ENCODE peak calls at places on chromosome 16, in ten cellular contexts. W is BJ, N is astrocyte of the cerebellum, I is left lung, L is fibroblast of lung, O is cardiac muscle cell, T is astrocyte of the spinal cord, J is mesenchymal stem cell, D is pancreas, Z is left ventricle myocardium inferior. H is an unnamed sample.

GRCh38 chr16:4086153-4086552 is 30.1 kb downstream of the ADCY9 start:
- DNase-seq in W (no peak), N (no peak), I (no peak), L (no peak), O (no peak), T (no peak), J (no peak), D (no peak), Z (peak), H (no peak)

GRCh38 chr16:51524555-51525373 is 373.7 kb upstream of the SALL1 start:
- DNase-seq in W (no peak), N (peak), I (no peak), L (peak), O (no peak), T (peak), J (peak), D (peak), Z (no peak), H (no peak)

GRCh38 chr16:68737046-68737729 is at the start of gene CDH1:
- DNase-seq in W (no peak), N (no peak), I (peak), L (no peak), O (peak), T (no peak), J (no peak), D (peak), Z (no peak), H (peak)

GRCh38 chr16:88375236-88376052 is 7.3 kb upstream of the ZNF469 start:
- DNase-seq in W (no peak), N (no peak), I (peak), L (no peak), O (no peak), T (no peak), J (no peak), D (no peak), Z (peak), H (peak)

GRCh38 chr16:88599092-88599733 is 29.0 kb downstream of the ZC3H18 start:
- DNase-seq in W (no peak), N (no peak), I (peak), L (no peak), O (no peak), T (peak), J (no peak), D (peak), Z (peak), H (peak)

GRCh38 chr16:87570938-87571867 is 31.1 kb upstream of the JPH3 start:
- DNase-seq in W (no peak), N (no peak), I (no peak), L (peak), O (peak), T (peak), J (peak), D (peak), Z (peak), H (peak)

GRCh38 chr16:81478876-81479496 is 34.4 kb downstream of the CMIP start:
- DNase-seq in W (no peak), N (no peak), I (peak), L (no peak), O (no peak), T (no peak), J (peak), D (peak), Z (peak), H (peak)

GRCh38 chr16:56246051-56246817 is 54.9 kb downstream of the GNAO1 start:
- DNase-seq in W (peak), N (no peak), I (no peak), L (peak), O (peak), T (no peak), J (peak), D (no peak), Z (no peak), H (no peak)

GRCh38 chr16:56769674-56770073 is 39.7 kb downstream of the NUP93 start:
- DNase-seq in W (no peak), N (no peak), I (no peak), L (no peak), O (no peak), T (no peak), J (no peak), D (no peak), Z (no peak), H (no peak)

GRCh38 chr16:57999366-57999970 is 1.0 kb downstream of the ZNF319 start:
- DNase-seq in W (no peak), N (no peak), I (no peak), L (peak), O (no peak), T (peak), J (peak), D (no peak), Z (no peak), H (peak)

GRCh38 chr16:57997528-57998265 is 2.8 kb downstream of the ZNF319 start:
- DNase-seq in W (no peak), N (no peak), I (no peak), L (no peak), O (no peak), T (no peak), J (no peak), D (no peak), Z (no peak), H (peak)

GRCh38 chr16:57999971-58000705 is at the start of gene ZNF319:
- DNase-seq in W (no peak), N (no peak), I (no peak), L (peak), O (peak), T (no peak), J (no peak), D (no peak), Z (no peak), H (peak)

GRCh38 chr16:57998484-57998883 is 2.0 kb downstream of the ZNF319 start:
- DNase-seq in W (no peak), N (no peak), I (peak), L (peak), O (no peak), T (no peak), J (peak), D (no peak), Z (peak), H (peak)

DNA sequence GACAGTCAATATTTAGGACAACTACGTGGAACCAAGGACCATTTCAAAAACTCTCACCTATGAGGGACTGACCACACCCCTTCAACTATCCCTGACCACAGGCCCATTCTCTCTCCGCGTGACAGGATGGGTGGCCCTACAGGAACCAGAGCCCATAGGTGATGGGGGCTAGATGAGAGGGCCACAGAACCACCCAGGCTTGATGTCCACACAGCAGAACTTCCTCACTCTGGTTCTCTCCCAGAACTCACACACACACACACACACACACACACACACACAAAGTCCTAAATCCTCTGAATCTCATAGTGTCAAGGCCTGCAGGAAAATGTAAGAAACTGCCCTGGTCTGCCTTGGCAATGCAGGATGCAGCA is 1.5 kb downstream of the ZNF319 start:
- DNase-seq in W (no peak), N (no peak), I (no peak), L (no peak), O (no peak), T (no peak), J (no peak), D (no peak), Z (no peak), H (peak)
- H3K4me3 ChIP-seq in W (peak), N (peak), I (no peak), L (peak), O (no peak), T (peak), J (peak), D (no peak), Z (peak), H (peak)

GRCh38 chr16:63618896-63619295 is 1503.0 kb downstream of the CDH11 start:
- DNase-seq in W (no peak), N (no peak), I (no peak), L (no peak), O (no peak), T (no peak), J (no peak), D (no peak), Z (no peak), H (no peak)

GRCh38 chr16:63613701-63614100 is 1508.2 kb downstream of the CDH11 start:
- DNase-seq in W (no peak), N (peak), I (no peak), L (peak), O (no peak), T (peak), J (peak), D (no peak), Z (no peak), H (no peak)

GRCh38 chr16:63614421-63614820 is 1507.4 kb downstream of the CDH11 start:
- DNase-seq in W (no peak), N (no peak), I (no peak), L (peak), O (no peak), T (peak), J (peak), D (no peak), Z (no peak), H (no peak)

GRCh38 chr16:63617990-63618763 is 1503.7 kb downstream of the CDH11 start:
- DNase-seq in W (no peak), N (no peak), I (no peak), L (peak), O (peak), T (no peak), J (peak), D (peak), Z (peak), H (no peak)

DNA sequence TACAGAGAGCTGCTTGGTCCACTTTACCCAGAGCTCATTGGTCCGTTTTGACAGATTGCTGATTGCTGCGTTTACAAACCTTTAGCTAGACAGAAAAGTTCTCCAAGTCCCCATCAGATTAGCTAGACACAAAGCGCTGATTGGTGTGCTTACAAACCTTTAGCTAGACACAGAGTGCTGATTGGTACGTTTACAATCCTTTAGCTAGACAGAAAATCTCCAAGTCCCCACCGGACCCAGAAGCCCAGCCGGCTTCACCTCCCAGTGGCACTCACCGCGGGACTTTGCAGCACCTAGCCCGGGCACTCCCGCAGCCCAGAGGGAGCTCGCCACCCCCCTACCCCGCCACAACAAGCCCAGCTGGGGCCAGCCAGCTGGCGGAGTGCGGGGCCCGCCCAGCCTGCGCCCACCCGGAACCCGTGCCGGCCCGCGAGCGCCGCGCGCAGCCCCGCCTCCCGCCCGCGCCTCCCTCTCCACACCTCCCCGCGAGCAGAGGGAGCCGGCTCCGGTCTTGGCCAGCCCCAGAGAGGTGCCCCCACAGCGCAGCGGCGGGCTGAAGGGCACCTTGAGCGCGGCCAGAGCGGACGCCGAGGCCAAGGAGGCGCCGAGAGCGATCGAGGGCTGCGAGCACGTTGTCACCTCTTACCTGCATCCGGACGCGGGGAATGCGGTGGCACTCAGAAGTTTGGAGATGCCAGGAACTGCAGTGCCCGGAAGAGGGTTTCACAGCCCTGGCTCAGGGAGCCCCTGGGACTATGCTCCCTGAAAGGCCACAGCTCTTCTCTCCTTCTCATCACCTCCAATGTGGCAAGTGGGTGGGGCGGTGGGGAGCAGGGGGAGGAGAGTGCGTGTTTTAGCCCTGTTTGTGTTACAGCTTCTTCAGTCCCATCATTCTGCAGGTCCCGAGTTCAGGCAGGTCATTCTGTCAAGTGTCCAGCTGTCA is 1504.5 kb downstream of the CDH11 start:
- DNase-seq in W (no peak), N (no peak), I (no peak), L (peak), O (peak), T (no peak), J (peak), D (peak), Z (peak), H (no peak)
- H3K4me3 ChIP-seq in W (peak), N (peak), I (peak), L (no peak), O (peak), T (peak), J (peak), D (peak), Z (peak), H (peak)

GRCh38 chr16:75074415-75074793 is 42.2 kb downstream of the LDHD start:
- DNase-seq in W (no peak), N (no peak), I (no peak), L (no peak), O (no peak), T (no peak), J (no peak), D (no peak), Z (no peak), H (no peak)

GRCh38 chr16:75073551-75074414 is 42.8 kb downstream of the LDHD start:
- DNase-seq in W (no peak), N (peak), I (peak), L (peak), O (no peak), T (peak), J (no peak), D (no peak), Z (no peak), H (no peak)

GRCh38 chr16:75072239-75072947 is 44.2 kb downstream of the LDHD start:
- DNase-seq in W (no peak), N (no peak), I (no peak), L (no peak), O (no peak), T (no peak), J (no peak), D (no peak), Z (no peak), H (no peak)

GRCh38 chr16:75075688-75076268 is 40.8 kb downstream of the LDHD start:
- DNase-seq in W (no peak), N (no peak), I (peak), L (no peak), O (no peak), T (no peak), J (no peak), D (no peak), Z (no peak), H (no peak)

DNA sequence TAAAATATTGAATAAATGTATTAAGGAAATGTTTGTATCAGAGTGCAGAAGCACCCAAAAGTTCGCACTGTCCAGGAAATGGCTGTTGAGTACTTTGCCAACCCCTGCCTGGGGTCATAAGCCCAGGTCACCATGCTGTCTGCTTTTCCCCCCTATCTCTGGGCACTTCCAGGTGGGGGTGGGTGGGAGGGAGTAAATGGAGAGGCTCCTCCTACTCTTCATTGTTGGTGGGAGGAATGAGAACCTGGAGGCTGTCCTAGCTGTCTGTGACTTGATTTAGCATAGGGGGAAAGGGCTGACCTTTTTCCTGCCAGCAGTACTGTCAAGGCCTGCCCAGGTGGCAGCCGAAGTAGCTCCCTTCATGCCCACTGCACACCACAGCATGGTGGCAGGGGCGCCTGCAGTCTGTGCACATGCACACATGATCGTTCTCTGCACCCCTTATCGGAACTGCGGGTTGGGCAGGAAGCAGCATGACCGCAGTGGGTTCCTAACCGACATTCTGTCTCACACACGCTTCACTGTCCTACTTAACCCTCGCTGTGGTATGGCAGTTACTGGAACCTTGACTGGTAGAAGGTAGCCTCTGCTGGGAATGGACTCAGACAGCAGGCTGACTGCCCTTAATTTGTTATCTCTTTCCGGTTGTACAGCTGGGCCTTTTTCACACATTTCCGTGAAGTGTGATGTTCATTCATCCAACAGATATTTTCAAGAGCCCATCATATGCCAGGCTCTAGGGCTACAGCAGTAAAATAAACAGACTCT is 41.5 kb downstream of the LDHD start:
- DNase-seq in W (no peak), N (no peak), I (peak), L (no peak), O (no peak), T (no peak), J (no peak), D (no peak), Z (no peak), H (no peak)
- H3K4me3 ChIP-seq in W (no peak), N (no peak), I (no peak), L (no peak), O (no peak), T (no peak), J (no peak), D (no peak), Z (no peak), H (no peak)

GRCh38 chr16:397736-398332 is 835 bp downstream of the NME4 start:
- DNase-seq in W (no peak), N (peak), I (peak), L (peak), O (peak), T (peak), J (peak), D (peak), Z (peak), H (peak)
- H3K4me3 ChIP-seq in W (no peak), N (peak), I (no peak), L (peak), O (peak), T (no peak), J (peak), D (no peak), Z (peak), H (no peak)

GRCh38 chr16:66517586-66518263 is 32.2 kb downstream of the TK2 start:
- DNase-seq in W (no peak), N (no peak), I (no peak), L (no peak), O (no peak), T (no peak), J (no peak), D (no peak), Z (peak), H (no peak)

GRCh38 chr16:66515543-66516171 is 34.3 kb downstream of the TK2 start:
- DNase-seq in W (no peak), N (peak), I (no peak), L (peak), O (no peak), T (peak), J (peak), D (no peak), Z (no peak), H (no peak)

GRCh38 chr16:66519482-66519881 is 30.4 kb downstream of the TK2 start:
- DNase-seq in W (no peak), N (no peak), I (no peak), L (no peak), O (no peak), T (no peak), J (no peak), D (no peak), Z (no peak), H (no peak)

GRCh38 chr16:66516172-66516807 is 33.6 kb downstream of the TK2 start:
- DNase-seq in W (no peak), N (no peak), I (no peak), L (peak), O (no peak), T (no peak), J (no peak), D (no peak), Z (no peak), H (no peak)

GRCh38 chr16:66516808-66517585 is 32.9 kb downstream of the TK2 start:
- DNase-seq in W (peak), N (peak), I (peak), L (peak), O (no peak), T (peak), J (peak), D (peak), Z (peak), H (peak)
- H3K4me3 ChIP-seq in W (no peak), N (no peak), I (peak), L (peak), O (no peak), T (no peak), J (peak), D (no peak), Z (peak), H (peak)

H was measured in lower lobe of right lung.